ENCODE peak calls at places on chromosomes 6 and 20, in nine cellular contexts. R, K, S, A, F, X, U, D and C are unnamed samples.

GRCh38 chr6:70257874-70258273 is 45.0 kb downstream of the COL9A1 start:
- DNase-seq in D (no peak), R (no peak), X (no peak), A (no peak), U (no peak), S (no peak), K (no peak), F (peak), C (no peak)

GRCh38 chr6:55632953-55633352 is 54.0 kb upstream of the HMGCLL1 start:
- DNase-seq in F (no peak), S (no peak), A (no peak), R (no peak), U (no peak), X (peak), D (peak), K (no peak), C (no peak)

GRCh38 chr6:112307707-112308106 is 39.4 kb upstream of the RFPL4B start:
- DNase-seq in X (no peak), F (no peak), R (no peak), A (no peak), K (peak), S (no peak), D (peak), U (no peak), C (no peak)

GRCh38 chr6:107539849-107540464 is 50.0 kb downstream of the SOBP start:
- DNase-seq in F (no peak), S (no peak), X (no peak), U (no peak), K (no peak), A (no peak), R (no peak), D (no peak), C (no peak)

GRCh38 chr20:40943591-40943990 is 85.0 kb upstream of the TOP1 start:
- DNase-seq in R (no peak), K (no peak), A (no peak), F (no peak), X (no peak), S (peak), D (no peak), U (no peak), C (no peak)

GRCh38 chr6:20916081-20916480 is 381.8 kb downstream of the CDKAL1 start:
- DNase-seq in U (no peak), S (no peak), A (no peak), D (peak), R (peak), F (peak), X (no peak), K (no peak), C (no peak)

GRCh38 chr6:35202066-35202546 is 11.7 kb upstream of the SCUBE3 start:
- DNase-seq in R (no peak), F (no peak), U (no peak), A (no peak), S (peak), X (no peak), D (no peak), K (no peak), C (no peak)

GRCh38 chr6:37303891-37304503 is 46.1 kb upstream of the TMEM217 start:
- DNase-seq in A (no peak), U (no peak), X (peak), S (peak), D (peak), F (peak), R (peak), K (peak), C (no peak)

GRCh38 chr6:148573922-148574321 is 172.9 kb upstream of the UST start:
- DNase-seq in F (no peak), A (no peak), K (no peak), S (no peak), X (no peak), D (no peak), R (no peak), U (no peak), C (no peak)

GRCh38 chr6:110873981-110874879 is at the start of gene AMD1:
- DNase-seq in U (peak), A (peak), S (peak), D (peak), X (peak), K (peak), R (peak), F (peak), C (peak)

GRCh38 chr6:132816665-132817064 is 2.3 kb downstream of the RPS12 start:
- DNase-seq in A (no peak), U (no peak), K (no peak), X (no peak), D (no peak), S (no peak), R (no peak), F (no peak), C (no peak)

GRCh38 chr20:63825331-63826118 is 5.5 kb downstream of the ZBTB46 start:
- DNase-seq in K (no peak), S (no peak), D (no peak), U (no peak), F (no peak), R (no peak), X (no peak), A (no peak), C (no peak)

GRCh38 chr6:71510057-71510713 is 221.6 kb downstream of the OGFRL1 start:
- DNase-seq in D (peak), K (peak), R (peak), U (no peak), S (peak), F (peak), A (no peak), X (peak), C (no peak)

GRCh38 chr6:81984599-81984998 is 232.1 kb upstream of the TENT5A start:
- DNase-seq in F (no peak), X (no peak), A (no peak), R (no peak), S (no peak), D (no peak), K (no peak), U (no peak), C (no peak)

GRCh38 chr20:5100684-5101347 is 18.9 kb downstream of the PCNA start:
- DNase-seq in F (peak), U (peak), S (peak), A (peak), R (peak), D (peak), X (peak), K (peak), C (no peak)

GRCh38 chr6:4714961-4715501 is 61.2 kb upstream of the CDYL start:
- DNase-seq in F (no peak), A (no peak), X (peak), D (no peak), R (no peak), S (no peak), K (no peak), U (no peak), C (no peak)

GRCh38 chr6:7461416-7461815 is 71.8 kb downstream of the RIOK1 start:
- DNase-seq in R (peak), A (no peak), F (no peak), U (no peak), X (no peak), S (no peak), D (peak), K (no peak), C (no peak)

GRCh38 chr6:8539446-8539845 is 104.1 kb upstream of the SLC35B3 start:
- DNase-seq in D (no peak), K (no peak), U (no peak), X (peak), A (no peak), F (peak), R (peak), S (peak), C (no peak)

GRCh38 chr6:101806241-101806640 is 412.7 kb downstream of the GRIK2 start:
- DNase-seq in S (no peak), U (no peak), F (peak), A (no peak), K (no peak), R (peak), D (peak), X (no peak), C (no peak)

GRCh38 chr6:143233563-143234285 is 173.0 kb downstream of the AIG1 start:
- DNase-seq in S (peak), A (no peak), K (peak), D (no peak), U (no peak), F (no peak), X (no peak), R (no peak), C (no peak)

GRCh38 chr6:165308926-165309731 is at the start of gene C6orf118:
- DNase-seq in U (no peak), R (no peak), S (peak), X (peak), F (peak), A (peak), D (peak), K (peak), C (no peak)

GRCh38 chr6:54737247-54737646 is 109.3 kb upstream of the FAM83B start:
- DNase-seq in F (peak), U (no peak), X (no peak), R (no peak), D (no peak), S (peak), A (no peak), K (peak), C (no peak)

GRCh38 chr6:33061987-33062386 is 11.5 kb downstream of the HLA-DPA1 start:
- DNase-seq in F (peak), D (peak), X (no peak), U (no peak), K (no peak), A (no peak), R (no peak), S (no peak), C (no peak)

GRCh38 chr6:14147891-14148290 is 30.3 kb downstream of the CD83 start:
- DNase-seq in X (no peak), U (no peak), R (no peak), F (no peak), A (no peak), S (no peak), D (no peak), K (no peak), C (no peak)

GRCh38 chr6:17004269-17004668 is 97.6 kb upstream of the STMND1 start:
- DNase-seq in S (no peak), F (peak), U (no peak), R (no peak), K (no peak), D (peak), X (no peak), A (no peak), C (no peak)

GRCh38 chr6:116564921-116565872 is 6.1 kb upstream of the RWDD1 start:
- DNase-seq in D (no peak), A (no peak), K (no peak), F (no peak), U (no peak), X (no peak), R (no peak), S (peak), C (no peak)

DNA sequence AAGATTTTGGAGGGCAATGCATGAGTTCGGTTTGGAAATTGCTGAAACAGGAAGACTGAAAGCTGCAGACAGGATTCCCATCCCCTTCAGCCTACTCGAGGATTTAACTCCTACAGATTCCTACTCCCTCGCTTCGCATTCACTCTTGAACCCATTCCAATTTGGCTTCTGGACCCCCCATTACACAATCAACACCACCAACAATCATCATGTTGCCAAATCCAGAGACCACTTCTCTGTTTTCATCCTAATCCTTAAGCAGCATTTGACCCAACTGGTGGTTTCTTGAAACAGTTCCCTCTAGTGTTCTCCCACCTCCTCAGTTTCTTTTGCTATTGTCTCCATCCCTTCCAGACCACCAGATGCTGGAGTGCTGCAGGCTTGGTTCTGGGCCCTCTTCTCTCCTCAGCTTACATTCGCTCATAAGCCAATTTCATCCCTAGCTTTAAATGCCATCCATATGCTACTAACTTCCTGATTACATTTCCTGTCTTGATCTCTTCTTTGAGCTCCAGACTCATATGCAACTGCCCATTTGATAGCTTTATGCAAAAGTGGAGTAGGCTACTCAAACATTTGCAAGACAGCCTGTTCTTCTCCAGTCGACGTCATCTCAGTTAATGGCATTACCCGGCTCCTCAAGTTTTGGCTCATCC is 66.5 kb downstream of the DTNBP1 start:
- DNase-seq in K (no peak), R (no peak), F (no peak), S (no peak), X (no peak), A (no peak), U (no peak), D (no peak), C (no peak)
- TF ChIP-seq CTCF in K (no peak), R (no peak), F (no peak), S (no peak), X (no peak), A (no peak), U (no peak), D (no peak), C (no peak)

GRCh38 chr20:23320317-23320716 is 30.3 kb upstream of the NXT1 start:
- DNase-seq in F (peak), U (no peak), A (no peak), R (no peak), S (peak), D (peak), K (no peak), X (peak), C (no peak)
- TF ChIP-seq CTCF in F (peak), U (peak), A (peak), R (peak), S (peak), D (peak), K (no peak), X (no peak), C (no peak)

GRCh38 chr20:46709055-46709458 is 392 bp upstream of the SLC2A10 start:
- DNase-seq in X (no peak), R (no peak), D (no peak), K (no peak), S (peak), A (no peak), U (no peak), F (no peak), C (no peak)

GRCh38 chr20:46710149-46710913 is 882 bp downstream of the SLC2A10 start:
- DNase-seq in D (no peak), S (no peak), K (no peak), X (no peak), U (no peak), A (no peak), F (no peak), R (no peak), C (no peak)

GRCh38 chr20:46709459-46710148 is at the start of gene SLC2A10:
- DNase-seq in F (peak), R (peak), U (no peak), X (no peak), S (peak), A (peak), D (peak), K (peak), C (no peak)

GRCh38 chr20:46706242-46706641 is 3.2 kb upstream of the SLC2A10 start:
- DNase-seq in X (no peak), F (no peak), K (no peak), U (no peak), D (no peak), S (no peak), A (no peak), R (no peak), C (no peak)

GRCh38 chr20:46708172-46708860 is 1.1 kb upstream of the SLC2A10 start:
- DNase-seq in R (no peak), S (peak), F (no peak), D (no peak), K (no peak), A (no peak), U (no peak), X (no peak), C (no peak)
- TF ChIP-seq CTCF in R (peak), S (peak), F (no peak), D (no peak), K (peak), A (peak), U (no peak), X (peak), C (peak)

GRCh38 chr20:49888341-49889244 is 26.7 kb downstream of the SPATA2 start:
- DNase-seq in S (peak), D (peak), K (peak), F (peak), A (peak), R (peak), U (no peak), X (peak), C (no peak)
- TF ChIP-seq CTCF in S (peak), D (peak), K (peak), F (peak), A (peak), R (peak), U (peak), X (peak), C (peak)

DNA sequence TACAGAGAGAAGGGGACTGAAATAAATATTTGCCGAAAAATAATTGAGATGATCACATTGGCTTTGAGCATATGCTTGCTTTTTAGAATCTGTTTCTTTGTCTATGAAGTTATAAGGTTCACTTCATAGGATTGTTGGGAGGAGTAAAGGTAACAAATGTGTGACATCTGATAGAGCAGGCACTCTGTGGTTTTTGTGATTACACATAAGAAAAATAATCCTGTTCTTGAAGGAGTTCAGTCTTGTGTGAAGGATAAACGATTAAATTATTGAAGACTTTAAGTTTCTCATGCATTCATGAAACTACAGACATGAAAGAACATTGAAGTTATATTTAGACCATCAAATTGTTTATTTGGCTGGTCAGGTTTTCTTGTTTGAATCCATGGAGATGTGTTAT is 45.0 kb downstream of the QKI start:
- DNase-seq in X (no peak), R (no peak), K (no peak), D (peak), A (no peak), U (no peak), S (no peak), F (peak), C (no peak)
- TF ChIP-seq CTCF in X (no peak), R (no peak), K (no peak), D (no peak), A (no peak), U (no peak), S (no peak), F (no peak), C (no peak)

GRCh38 chr20:62374431-62375152 is 7.5 kb upstream of the LAMA5 start:
- DNase-seq in K (no peak), A (no peak), D (peak), F (no peak), S (no peak), R (no peak), X (no peak), U (no peak), C (no peak)

GRCh38 chr20:62378215-62378614 is 8.7 kb upstream of the RPS21 start:
- DNase-seq in F (no peak), U (no peak), A (no peak), S (no peak), K (no peak), D (no peak), X (peak), R (no peak), C (no peak)

GRCh38 chr20:62377615-62378085 is 9.3 kb upstream of the RPS21 start:
- DNase-seq in S (no peak), A (no peak), K (no peak), F (no peak), X (no peak), R (no peak), D (no peak), U (no peak), C (no peak)

GRCh38 chr20:62377064-62377461 is 9.8 kb upstream of the RPS21 start:
- DNase-seq in F (no peak), U (no peak), A (no peak), X (no peak), K (no peak), S (no peak), D (no peak), R (no peak), C (no peak)

GRCh38 chr20:62376112-62377063 is 9.3 kb upstream of the LAMA5 start:
- DNase-seq in R (no peak), X (no peak), S (peak), K (peak), A (peak), U (no peak), D (peak), F (peak), C (no peak)
- TF ChIP-seq CTCF in R (peak), X (peak), S (peak), K (peak), A (peak), U (peak), D (peak), F (peak), C (no peak)

GRCh38 chr6:97666889-97667288 is 383.9 kb upstream of the MMS22L start:
- DNase-seq in R (no peak), F (no peak), U (no peak), S (no peak), X (no peak), D (no peak), K (no peak), A (no peak), C (no peak)

GRCh38 chr6:97663252-97663651 is 380.2 kb upstream of the MMS22L start:
- DNase-seq in X (no peak), K (no peak), U (no peak), S (no peak), D (no peak), R (no peak), A (no peak), F (no peak), C (no peak)

GRCh38 chr6:97665410-97665809 is 382.4 kb upstream of the MMS22L start:
- DNase-seq in A (no peak), X (no peak), D (no peak), U (no peak), K (no peak), R (no peak), S (peak), F (no peak), C (no peak)

GRCh38 chr6:97669191-97669651 is 386.2 kb upstream of the MMS22L start:
- DNase-seq in S (peak), D (peak), U (no peak), X (no peak), A (no peak), F (no peak), R (no peak), K (peak), C (no peak)

GRCh38 chr6:97668716-97669115 is 385.7 kb upstream of the MMS22L start:
- DNase-seq in R (no peak), K (peak), A (no peak), U (no peak), X (no peak), F (no peak), S (peak), D (no peak), C (no peak)
- TF ChIP-seq CTCF in R (no peak), K (no peak), A (no peak), U (no peak), X (no peak), F (no peak), S (no peak), D (no peak), C (no peak)

DNA sequence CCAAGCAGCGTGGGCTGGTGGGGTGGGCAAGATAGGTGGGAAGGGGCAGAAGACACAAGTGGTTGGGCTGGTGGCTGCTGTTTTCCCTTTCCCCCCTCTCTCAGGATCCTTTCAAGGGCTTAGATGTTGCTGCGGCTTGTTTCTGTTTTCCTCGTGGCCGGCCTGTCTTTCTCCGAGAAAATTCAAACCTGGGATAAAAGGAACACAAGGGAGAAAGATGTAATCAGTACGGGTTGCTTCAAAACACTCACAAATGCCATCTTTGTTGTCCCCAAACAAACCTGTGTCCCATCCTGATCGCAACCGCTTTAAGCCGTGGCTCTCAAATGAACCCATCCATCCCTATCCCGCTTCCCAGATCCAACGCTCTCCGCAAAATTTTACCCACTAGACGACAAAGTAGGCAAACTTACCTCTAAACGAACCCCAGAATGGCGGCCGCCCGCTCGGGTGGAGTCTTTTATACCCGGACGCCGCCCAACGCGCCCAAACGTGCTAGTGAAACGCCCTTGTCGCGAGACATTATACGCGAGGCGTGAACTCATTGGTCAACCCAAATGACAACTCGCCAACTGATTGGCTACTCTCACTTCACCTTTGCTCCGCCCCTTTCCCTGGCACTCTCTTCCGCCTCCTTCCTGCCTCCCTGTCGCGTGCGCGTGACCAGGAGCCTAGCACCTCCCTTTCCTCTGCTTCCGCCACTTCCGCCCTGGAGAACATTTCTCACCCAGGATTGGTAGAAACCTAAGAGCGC is at the start of gene PPP1R10:
- DNase-seq in F (peak), R (peak), S (peak), A (peak), X (peak), K (peak), U (peak), D (peak), C (peak)
- TF ChIP-seq CTCF in F (no peak), R (no peak), S (no peak), A (no peak), X (no peak), K (no peak), U (no peak), D (no peak), C (no peak)